ENCODE peak calls at places on chromosomes 11 and 22, in six cellular contexts. One of them, this sample, is unnamed.

GRCh38 chr11:68354181-68354872 is 41.9 kb downstream of the LRP5 start:
- DNase-seq in kidney: peak
- DNase-seq in heart left ventricle: peak
- DNase-seq in CD4-positive, CD25-positive, alpha-beta regulatory T cell: no peak
- DNase-seq in small intestine: peak
- DNase-seq in brain microvascular endothelial cell: peak
- DNase-seq in this sample: peak

GRCh38 chr22:41931701-41932269 is 5.2 kb upstream of the TNFRSF13C start:
- DNase-seq in kidney: no peak
- DNase-seq in small intestine: no peak
- DNase-seq in brain microvascular endothelial cell: no peak
- DNase-seq in heart left ventricle: no peak
- DNase-seq in CD4-positive, CD25-positive, alpha-beta regulatory T cell: no peak
- DNase-seq in this sample: no peak

GRCh38 chr11:35355102-35355749 is 64.1 kb downstream of the SLC1A2 start:
- DNase-seq in brain microvascular endothelial cell: no peak
- DNase-seq in small intestine: no peak
- DNase-seq in kidney: no peak
- DNase-seq in heart left ventricle: no peak
- DNase-seq in CD4-positive, CD25-positive, alpha-beta regulatory T cell: no peak
- DNase-seq in this sample: no peak

GRCh38 chr11:114099392-114100178 is 40.1 kb downstream of the ZBTB16 start:
- DNase-seq in brain microvascular endothelial cell: no peak
- DNase-seq in heart left ventricle: no peak
- DNase-seq in CD4-positive, CD25-positive, alpha-beta regulatory T cell: no peak
- DNase-seq in small intestine: peak
- DNase-seq in kidney: no peak
- DNase-seq in this sample: no peak

GRCh38 chr11:46663277-46663940 is 37.0 kb downstream of the ARHGAP1 start:
- DNase-seq in heart left ventricle: no peak
- DNase-seq in brain microvascular endothelial cell: no peak
- DNase-seq in small intestine: no peak
- DNase-seq in CD4-positive, CD25-positive, alpha-beta regulatory T cell: no peak
- DNase-seq in kidney: no peak
- DNase-seq in this sample: no peak

GRCh38 chr11:7032692-7033091 is 12.4 kb downstream of the NLRP14 start:
- DNase-seq in heart left ventricle: no peak
- DNase-seq in small intestine: no peak
- DNase-seq in CD4-positive, CD25-positive, alpha-beta regulatory T cell: no peak
- DNase-seq in brain microvascular endothelial cell: no peak
- DNase-seq in kidney: no peak
- DNase-seq in this sample: no peak

GRCh38 chr11:115201121-115201792 is 303.0 kb downstream of the CADM1 start:
- DNase-seq in kidney: no peak
- DNase-seq in brain microvascular endothelial cell: peak
- DNase-seq in small intestine: no peak
- DNase-seq in CD4-positive, CD25-positive, alpha-beta regulatory T cell: no peak
- DNase-seq in heart left ventricle: no peak
- DNase-seq in this sample: no peak

GRCh38 chr11:2138436-2139117 is 612 bp downstream of the IGF2 start:
- DNase-seq in CD4-positive, CD25-positive, alpha-beta regulatory T cell: no peak
- DNase-seq in small intestine: no peak
- DNase-seq in kidney: peak
- DNase-seq in heart left ventricle: no peak
- DNase-seq in brain microvascular endothelial cell: no peak
- DNase-seq in this sample: no peak

GRCh38 chr22:42623301-42623751 is 8.6 kb upstream of the POLDIP3 start:
- DNase-seq in CD4-positive, CD25-positive, alpha-beta regulatory T cell: no peak
- DNase-seq in brain microvascular endothelial cell: no peak
- DNase-seq in small intestine: peak
- DNase-seq in heart left ventricle: no peak
- DNase-seq in kidney: no peak
- DNase-seq in this sample: no peak

GRCh38 chr22:19772422-19772672 is 11.8 kb downstream of the TBX1 start:
- DNase-seq in heart left ventricle: no peak
- DNase-seq in brain microvascular endothelial cell: no peak
- DNase-seq in small intestine: no peak
- DNase-seq in kidney: peak
- DNase-seq in CD4-positive, CD25-positive, alpha-beta regulatory T cell: no peak
- DNase-seq in this sample: no peak

GRCh38 chr11:44032304-44033085 is 15.3 kb upstream of the ACCSL start:
- DNase-seq in small intestine: no peak
- DNase-seq in CD4-positive, CD25-positive, alpha-beta regulatory T cell: no peak
- DNase-seq in kidney: peak
- DNase-seq in heart left ventricle: peak
- DNase-seq in brain microvascular endothelial cell: peak
- DNase-seq in this sample: no peak

GRCh38 chr11:58652726-58653280 is 30.3 kb downstream of the CNTF start:
- DNase-seq in CD4-positive, CD25-positive, alpha-beta regulatory T cell: no peak
- DNase-seq in heart left ventricle: no peak
- DNase-seq in kidney: no peak
- DNase-seq in small intestine: no peak
- DNase-seq in brain microvascular endothelial cell: no peak
- DNase-seq in this sample: no peak

GRCh38 chr11:106391771-106392412 is 314.4 kb downstream of the AASDHPPT start:
- DNase-seq in kidney: no peak
- DNase-seq in heart left ventricle: no peak
- DNase-seq in small intestine: no peak
- DNase-seq in brain microvascular endothelial cell: no peak
- DNase-seq in CD4-positive, CD25-positive, alpha-beta regulatory T cell: no peak
- DNase-seq in this sample: no peak

GRCh38 chr11:64990222-64990918 is 6.4 kb downstream of the BATF2 start:
- DNase-seq in kidney: peak
- DNase-seq in CD4-positive, CD25-positive, alpha-beta regulatory T cell: no peak
- DNase-seq in small intestine: no peak
- DNase-seq in heart left ventricle: peak
- DNase-seq in brain microvascular endothelial cell: peak
- DNase-seq in this sample: no peak

GRCh38 chr22:50483106-50483505 is 1.8 kb downstream of the ADM2 start:
- DNase-seq in kidney: no peak
- DNase-seq in heart left ventricle: no peak
- DNase-seq in brain microvascular endothelial cell: no peak
- DNase-seq in small intestine: no peak
- DNase-seq in CD4-positive, CD25-positive, alpha-beta regulatory T cell: no peak
- DNase-seq in this sample: no peak

GRCh38 chr11:117443269-117444186 is 115.9 kb downstream of the CEP164 start:
- DNase-seq in kidney: peak
- DNase-seq in brain microvascular endothelial cell: peak
- DNase-seq in CD4-positive, CD25-positive, alpha-beta regulatory T cell: no peak
- DNase-seq in heart left ventricle: peak
- DNase-seq in small intestine: peak
- DNase-seq in this sample: no peak

GRCh38 chr11:126547161-126547560 is 191.7 kb downstream of the ST3GAL4 start:
- DNase-seq in kidney: no peak
- DNase-seq in CD4-positive, CD25-positive, alpha-beta regulatory T cell: no peak
- DNase-seq in heart left ventricle: no peak
- DNase-seq in brain microvascular endothelial cell: peak
- DNase-seq in small intestine: no peak
- DNase-seq in this sample: no peak

GRCh38 chr22:49561976-49562375 is 265.7 kb downstream of the BRD1 start:
- DNase-seq in small intestine: no peak
- DNase-seq in heart left ventricle: no peak
- DNase-seq in brain microvascular endothelial cell: no peak
- DNase-seq in kidney: no peak
- DNase-seq in CD4-positive, CD25-positive, alpha-beta regulatory T cell: no peak
- DNase-seq in this sample: no peak

GRCh38 chr11:116517584-116517983 is 255.2 kb downstream of the BUD13 start:
- DNase-seq in brain microvascular endothelial cell: no peak
- DNase-seq in heart left ventricle: no peak
- DNase-seq in kidney: no peak
- DNase-seq in small intestine: no peak
- DNase-seq in CD4-positive, CD25-positive, alpha-beta regulatory T cell: no peak
- DNase-seq in this sample: no peak

GRCh38 chr11:102620179-102620578 is 5.0 kb downstream of the MMP20 start:
- DNase-seq in CD4-positive, CD25-positive, alpha-beta regulatory T cell: no peak
- DNase-seq in brain microvascular endothelial cell: no peak
- DNase-seq in small intestine: no peak
- DNase-seq in heart left ventricle: no peak
- DNase-seq in kidney: no peak
- DNase-seq in this sample: no peak

GRCh38 chr11:94738746-94739145 is 29.4 kb upstream of the AMOTL1 start:
- DNase-seq in CD4-positive, CD25-positive, alpha-beta regulatory T cell: no peak
- DNase-seq in heart left ventricle: no peak
- DNase-seq in brain microvascular endothelial cell: no peak
- DNase-seq in kidney: no peak
- DNase-seq in small intestine: no peak
- DNase-seq in this sample: no peak

GRCh38 chr11:71272161-71272560 is 19.8 kb upstream of the SHANK2 start:
- DNase-seq in heart left ventricle: no peak
- DNase-seq in brain microvascular endothelial cell: no peak
- DNase-seq in small intestine: no peak
- DNase-seq in kidney: no peak
- DNase-seq in CD4-positive, CD25-positive, alpha-beta regulatory T cell: no peak
- DNase-seq in this sample: no peak

GRCh38 chr11:72775288-72776110 is 18.3 kb downstream of the STARD10 start:
- DNase-seq in small intestine: no peak
- DNase-seq in kidney: no peak
- DNase-seq in heart left ventricle: no peak
- DNase-seq in CD4-positive, CD25-positive, alpha-beta regulatory T cell: no peak
- DNase-seq in brain microvascular endothelial cell: no peak
- DNase-seq in this sample: no peak
- H3K27ac ChIP-seq in small intestine: no peak
- H3K27ac ChIP-seq in kidney: no peak
- H3K27ac ChIP-seq in heart left ventricle: no peak
- H3K27ac ChIP-seq in CD4-positive, CD25-positive, alpha-beta regulatory T cell: no peak
- H3K27ac ChIP-seq in brain microvascular endothelial cell: no peak
- H3K27ac ChIP-seq in this sample: no peak

GRCh38 chr11:11215058-11215815 is 137.8 kb downstream of the CSNK2A3 start:
- DNase-seq in kidney: no peak
- DNase-seq in heart left ventricle: no peak
- DNase-seq in CD4-positive, CD25-positive, alpha-beta regulatory T cell: no peak
- DNase-seq in brain microvascular endothelial cell: no peak
- DNase-seq in small intestine: no peak
- DNase-seq in this sample: no peak

GRCh38 chr11:11211186-11211585 is 141.9 kb downstream of the CSNK2A3 start:
- DNase-seq in small intestine: no peak
- DNase-seq in kidney: no peak
- DNase-seq in CD4-positive, CD25-positive, alpha-beta regulatory T cell: no peak
- DNase-seq in heart left ventricle: no peak
- DNase-seq in brain microvascular endothelial cell: no peak
- DNase-seq in this sample: no peak

GRCh38 chr11:11215944-11216343 is 137.1 kb downstream of the CSNK2A3 start:
- DNase-seq in heart left ventricle: no peak
- DNase-seq in CD4-positive, CD25-positive, alpha-beta regulatory T cell: no peak
- DNase-seq in small intestine: no peak
- DNase-seq in brain microvascular endothelial cell: no peak
- DNase-seq in kidney: no peak
- DNase-seq in this sample: no peak

GRCh38 chr11:11211888-11212287 is 141.2 kb downstream of the CSNK2A3 start:
- DNase-seq in heart left ventricle: no peak
- DNase-seq in small intestine: no peak
- DNase-seq in kidney: no peak
- DNase-seq in CD4-positive, CD25-positive, alpha-beta regulatory T cell: no peak
- DNase-seq in brain microvascular endothelial cell: no peak
- DNase-seq in this sample: no peak

DNA sequence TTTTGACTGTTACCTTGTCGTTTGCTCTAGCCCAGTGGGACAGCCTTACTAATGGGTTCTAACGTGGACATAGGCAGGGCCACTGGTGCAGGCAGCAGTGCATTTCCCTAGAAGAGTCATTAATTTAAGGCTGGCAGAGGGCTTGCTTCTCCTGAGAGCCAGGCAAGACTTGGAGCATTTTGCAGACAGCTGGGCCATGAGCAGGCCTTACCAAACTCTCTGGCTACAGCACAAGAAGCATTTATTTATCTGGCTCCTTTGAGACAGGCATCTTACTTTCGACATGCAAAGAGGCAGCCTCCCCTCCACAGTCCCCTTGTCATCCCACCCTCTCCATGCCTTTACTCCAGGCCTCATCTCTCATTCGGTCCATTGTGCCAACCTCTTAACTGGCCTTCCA is 139.9 kb downstream of the CSNK2A3 start:
- DNase-seq in CD4-positive, CD25-positive, alpha-beta regulatory T cell: no peak
- DNase-seq in brain microvascular endothelial cell: no peak
- DNase-seq in small intestine: no peak
- DNase-seq in heart left ventricle: no peak
- DNase-seq in kidney: no peak
- DNase-seq in this sample: no peak
- H3K27ac ChIP-seq in CD4-positive, CD25-positive, alpha-beta regulatory T cell: no peak
- H3K27ac ChIP-seq in brain microvascular endothelial cell: no peak
- H3K27ac ChIP-seq in small intestine: no peak
- H3K27ac ChIP-seq in heart left ventricle: no peak
- H3K27ac ChIP-seq in kidney: no peak
- H3K27ac ChIP-seq in this sample: no peak

GRCh38 chr22:39937881-39938280 is 22.3 kb upstream of the TMA7B start:
- DNase-seq in small intestine: no peak
- DNase-seq in brain microvascular endothelial cell: no peak
- DNase-seq in CD4-positive, CD25-positive, alpha-beta regulatory T cell: peak
- DNase-seq in heart left ventricle: no peak
- DNase-seq in kidney: no peak
- DNase-seq in this sample: no peak
- H3K27ac ChIP-seq in small intestine: no peak
- H3K27ac ChIP-seq in brain microvascular endothelial cell: no peak
- H3K27ac ChIP-seq in CD4-positive, CD25-positive, alpha-beta regulatory T cell: peak
- H3K27ac ChIP-seq in heart left ventricle: no peak
- H3K27ac ChIP-seq in kidney: no peak
- H3K27ac ChIP-seq in this sample: no peak

GRCh38 chr11:13966486-13966885 is 4.0 kb downstream of the SPON1 start:
- DNase-seq in heart left ventricle: no peak
- DNase-seq in brain microvascular endothelial cell: no peak
- DNase-seq in CD4-positive, CD25-positive, alpha-beta regulatory T cell: no peak
- DNase-seq in small intestine: no peak
- DNase-seq in kidney: no peak
- DNase-seq in this sample: no peak

GRCh38 chr11:13970986-13971385 is 8.5 kb downstream of the SPON1 start:
- DNase-seq in CD4-positive, CD25-positive, alpha-beta regulatory T cell: no peak
- DNase-seq in small intestine: peak
- DNase-seq in kidney: peak
- DNase-seq in heart left ventricle: no peak
- DNase-seq in brain microvascular endothelial cell: no peak
- DNase-seq in this sample: no peak

GRCh38 chr11:13972958-13973357 is 10.4 kb downstream of the SPON1 start:
- DNase-seq in kidney: no peak
- DNase-seq in small intestine: no peak
- DNase-seq in CD4-positive, CD25-positive, alpha-beta regulatory T cell: no peak
- DNase-seq in brain microvascular endothelial cell: no peak
- DNase-seq in heart left ventricle: no peak
- DNase-seq in this sample: no peak

DNA sequence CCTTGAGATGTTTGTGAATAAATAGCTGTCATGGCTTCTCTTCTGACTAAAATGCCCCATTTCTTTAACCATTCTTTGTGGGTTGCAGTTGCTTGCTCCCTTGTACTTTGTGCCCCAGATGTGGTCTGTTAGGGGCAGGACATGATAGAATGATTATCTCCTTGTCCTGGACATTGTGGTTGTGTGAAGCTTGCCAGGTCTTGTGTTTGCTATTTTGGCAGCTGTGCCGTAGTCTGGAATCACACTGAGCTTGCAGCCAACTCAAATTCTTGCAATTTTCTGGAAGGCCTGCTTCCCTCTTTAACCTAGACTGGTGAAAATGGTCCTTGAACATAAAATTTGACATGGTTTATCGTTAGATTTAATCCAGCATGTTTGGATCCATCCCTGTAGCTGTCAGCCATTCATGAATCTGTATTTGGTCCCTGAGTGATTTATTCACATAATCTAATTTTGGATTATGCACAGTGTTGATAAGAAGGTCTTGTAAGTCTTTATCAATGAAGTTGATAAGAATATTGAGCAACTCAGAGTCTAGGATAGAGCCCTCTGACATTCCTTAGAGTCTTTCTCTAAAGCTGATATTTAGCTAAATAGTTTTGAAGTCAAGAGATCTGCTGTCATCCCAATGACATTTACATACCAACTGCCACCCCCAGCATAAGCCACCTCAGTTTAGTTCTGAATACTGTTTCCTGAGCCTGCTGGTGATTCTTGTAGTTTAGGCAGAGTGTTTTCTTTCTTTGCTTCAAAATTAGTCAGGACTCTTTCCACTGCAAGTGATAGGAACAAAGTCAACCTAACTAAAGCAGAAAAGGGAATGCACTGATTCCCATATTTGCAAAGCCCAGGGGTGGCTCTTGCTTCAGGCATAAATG is 9.7 kb downstream of the SPON1 start:
- DNase-seq in kidney: no peak
- DNase-seq in heart left ventricle: no peak
- DNase-seq in brain microvascular endothelial cell: no peak
- DNase-seq in small intestine: no peak
- DNase-seq in CD4-positive, CD25-positive, alpha-beta regulatory T cell: no peak
- DNase-seq in this sample: no peak
- H3K27ac ChIP-seq in kidney: no peak
- H3K27ac ChIP-seq in heart left ventricle: no peak
- H3K27ac ChIP-seq in brain microvascular endothelial cell: no peak
- H3K27ac ChIP-seq in small intestine: no peak
- H3K27ac ChIP-seq in CD4-positive, CD25-positive, alpha-beta regulatory T cell: no peak
- H3K27ac ChIP-seq in this sample: no peak